ENCODE peak calls at places on chromosomes 4 and X, in six cellular contexts. H, S, Z, G, D and E are unnamed samples. For H3K4me1, the result is how much of the 10 kb centered on the place peaks cover.

GRCh38 chr4:97576955-97577354 is 566.3 kb downstream of the STPG2 start:
- DNase-seq in H (no peak), S (no peak), Z (no peak), G (no peak), D (no peak), E (no peak)

GRCh38 chrX:150842198-150842553 is 56.3 kb downstream of the CD99L2 start:
- DNase-seq in H (no peak), S (no peak), Z (no peak), G (no peak), D (no peak), E (no peak)

GRCh38 chr4:52199574-52200338 is 148.7 kb downstream of the SPATA18 start:
- DNase-seq in H (no peak), S (no peak), Z (peak), G (no peak), D (no peak), E (no peak)

GRCh38 chrX:119755981-119756533 is 2.3 kb upstream of the SOWAHD start:
- DNase-seq in H (peak), S (peak), Z (no peak), G (no peak), D (no peak), E (peak)

GRCh38 chr4:26073886-26074560 is 160.0 kb downstream of the SMIM20 start:
- DNase-seq in H (no peak), S (no peak), Z (no peak), G (no peak), D (no peak), E (no peak)

GRCh38 chr4:11768251-11768972 is 339.7 kb upstream of the HS3ST1 start:
- DNase-seq in H (no peak), S (no peak), Z (no peak), G (no peak), D (no peak), E (no peak)

GRCh38 chrX:45050558-45050957 is 150.1 kb downstream of the DIPK2B start:
- DNase-seq in H (no peak), S (no peak), Z (no peak), G (no peak), D (no peak), E (no peak)

GRCh38 chrX:63408050-63408449 is 56.9 kb upstream of the SPIN4 start:
- DNase-seq in H (no peak), S (no peak), Z (no peak), G (no peak), D (no peak), E (no peak)

GRCh38 chr4:38728651-38729141 is 54.1 kb downstream of the TLR10 start:
- DNase-seq in H (no peak), S (no peak), Z (peak), G (no peak), D (no peak), E (no peak)

GRCh38 chr4:143344011-143344410 is 7.3 kb downstream of the GAB1 start:
- DNase-seq in H (no peak), S (no peak), Z (peak), G (no peak), D (no peak), E (no peak)

GRCh38 chrX:46330981-46331380 is 214.2 kb downstream of the ZNF674 start:
- DNase-seq in H (no peak), S (no peak), Z (peak), G (no peak), D (no peak), E (no peak)

GRCh38 chr4:69503558-69503957 is 7.9 kb upstream of the UGT2B4 start:
- DNase-seq in H (no peak), S (no peak), Z (no peak), G (no peak), D (no peak), E (no peak)

GRCh38 chr4:112167790-112168189 is 22.5 kb downstream of the FAM241A start:
- DNase-seq in H (peak), S (no peak), Z (peak), G (no peak), D (no peak), E (peak)

GRCh38 chr4:86670739-86671138 is 76.6 kb downstream of the PTPN13 start:
- DNase-seq in H (no peak), S (no peak), Z (peak), G (no peak), D (no peak), E (no peak)

GRCh38 chr4:112431158-112431557 is 84.8 kb downstream of the NEUROG2 start:
- DNase-seq in H (no peak), S (no peak), Z (no peak), G (no peak), D (no peak), E (no peak)

GRCh38 chr4:29805245-29805644 is 914.9 kb upstream of the PCDH7 start:
- DNase-seq in H (no peak), S (no peak), Z (no peak), G (no peak), D (no peak), E (no peak)

GRCh38 chr4:183335369-183335940 is 13.2 kb upstream of the CLDN24 start:
- DNase-seq in H (no peak), S (no peak), Z (peak), G (no peak), D (no peak), E (no peak)

GRCh38 chrX:12956704-12957541 is 18.0 kb upstream of the TMSB4X start:
- DNase-seq in H (peak), S (peak), Z (peak), G (peak), D (no peak), E (peak)

GRCh38 chr4:47061435-47061834 is 30.1 kb downstream of the GABRB1 start:
- DNase-seq in H (no peak), S (no peak), Z (no peak), G (no peak), D (no peak), E (no peak)

GRCh38 chr4:113505057-113505456 is 256.5 kb downstream of the CAMK2D start:
- DNase-seq in H (no peak), S (no peak), Z (no peak), G (no peak), D (no peak), E (no peak)

GRCh38 chr4:165874799-165875371 is 1.8 kb downstream of the TLL1 start:
- DNase-seq in H (no peak), S (no peak), Z (peak), G (no peak), D (no peak), E (no peak)

GRCh38 chrX:24846551-24847170 is 152.9 kb downstream of the POLA1 start:
- DNase-seq in H (no peak), S (no peak), Z (no peak), G (no peak), D (peak), E (no peak)

GRCh38 chr4:151012836-151013235 is 2.2 kb downstream of the LRBA start:
- DNase-seq in H (no peak), S (no peak), Z (peak), G (no peak), D (no peak), E (no peak)

GRCh38 chr4:8747467-8747841 is 124.2 kb downstream of the HMX1 start:
- DNase-seq in H (no peak), S (no peak), Z (no peak), G (no peak), D (no peak), E (no peak)

GRCh38 chr4:2824329-2825183 is 19.1 kb upstream of the ADD1 start:
- DNase-seq in H (no peak), S (no peak), Z (no peak), G (no peak), D (peak), E (no peak)

GRCh38 chr4:128347175-128347868 is 59.7 kb upstream of the PGRMC2 start:
- DNase-seq in H (no peak), S (no peak), Z (no peak), G (no peak), D (no peak), E (no peak)

GRCh38 chrX:38112566-38112965 is 106.2 kb downstream of the SYTL5 start:
- DNase-seq in H (no peak), S (no peak), Z (no peak), G (no peak), D (no peak), E (no peak)

GRCh38 chr4:38768968-38769394 is 13.8 kb downstream of the TLR10 start:
- DNase-seq in H (no peak), S (no peak), Z (no peak), G (peak), D (no peak), E (no peak)

GRCh38 chr4:154807042-154807630 is 26.1 kb downstream of the RBM46 start:
- DNase-seq in H (no peak), S (no peak), Z (peak), G (peak), D (no peak), E (peak)

GRCh38 chrX:127943570-127943969 is 108.6 kb downstream of the ACTRT1 start:
- DNase-seq in H (no peak), S (no peak), Z (no peak), G (no peak), D (no peak), E (no peak)

GRCh38 chrX:53481816-53482485 is 47.8 kb upstream of the HSD17B10 start:
- DNase-seq in H (peak), S (peak), Z (peak), G (peak), D (peak), E (peak)

GRCh38 chrX:132022115-132022862 is 813 bp upstream of the STK26 start:
- DNase-seq in H (no peak), S (no peak), Z (peak), G (peak), D (no peak), E (peak)

GRCh38 chrX:119687661-119688413 is 5.1 kb downstream of the SEPTIN6 start:
- DNase-seq in H (no peak), S (no peak), Z (no peak), G (no peak), D (no peak), E (peak)

GRCh38 chr4:149708513-149709175 is 107.0 kb downstream of the IQCM start:
- DNase-seq in H (no peak), S (no peak), Z (peak), G (no peak), D (no peak), E (no peak)

GRCh38 chr4:87633239-87633638 is 16.8 kb upstream of the DMP1 start:
- DNase-seq in H (no peak), S (no peak), Z (no peak), G (no peak), D (no peak), E (no peak)

DNA sequence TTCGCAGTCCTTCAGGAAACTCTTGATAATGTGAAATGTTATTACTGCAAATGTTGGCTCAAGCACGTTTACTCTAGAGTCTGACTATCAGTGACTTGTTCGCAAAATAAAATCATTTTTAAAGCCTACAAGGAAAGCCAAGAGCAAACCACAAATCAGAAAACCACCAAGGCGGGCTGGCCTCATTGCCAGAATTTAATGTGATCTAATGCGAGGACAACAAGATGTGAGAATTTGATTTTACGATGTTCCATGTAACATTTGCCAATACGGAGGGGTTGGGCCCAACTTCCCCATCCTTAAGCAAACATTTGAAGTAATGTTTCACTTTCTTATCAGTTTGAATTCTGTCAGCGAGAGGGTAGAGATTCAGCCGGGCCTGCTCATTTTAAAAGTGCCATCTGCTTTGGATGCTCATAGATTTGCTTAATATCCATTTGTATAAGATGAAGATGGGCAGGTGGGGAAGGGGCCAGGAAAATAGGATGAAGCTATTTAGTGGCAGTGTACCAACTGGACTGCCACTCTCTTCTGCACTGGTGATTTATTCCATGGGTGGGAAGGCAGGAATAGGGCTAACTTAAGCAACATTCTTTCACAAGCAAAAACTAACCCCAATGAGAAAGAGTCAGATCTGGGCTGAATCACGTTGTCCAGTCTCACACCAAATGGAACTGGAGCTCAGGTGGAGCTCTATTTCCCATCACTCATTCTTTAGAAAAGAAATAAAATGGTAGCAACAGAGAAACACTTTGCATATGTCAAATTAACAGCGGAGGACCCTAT is 225.3 kb downstream of the ANAPC10 start:
- DNase-seq in H (no peak), S (no peak), Z (no peak), G (no peak), D (peak), E (no peak)
- H3K27ac ChIP-seq in H (no peak), S (no peak), Z (no peak), G (no peak), D (peak), E (no peak)

DNA sequence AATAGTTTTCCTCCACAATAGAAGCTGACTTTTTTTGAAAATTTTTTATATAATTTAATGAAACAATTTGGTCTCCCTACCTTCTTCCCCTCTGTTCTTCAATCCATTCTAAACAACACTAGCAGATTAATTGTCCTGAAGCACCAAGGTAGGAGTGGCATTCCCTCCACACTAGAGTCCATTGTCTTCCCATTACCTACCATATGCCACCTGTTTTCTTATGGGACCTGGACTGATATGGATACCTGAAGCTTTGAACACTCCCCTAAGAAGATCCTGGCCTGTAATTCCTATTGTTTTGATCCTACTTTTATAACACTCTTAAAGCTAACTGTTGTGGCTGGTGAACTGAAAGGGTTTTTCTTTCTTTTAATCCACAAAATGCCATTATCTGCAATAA is 92.0 kb downstream of the APBB2 start:
- DNase-seq in H (no peak), S (no peak), Z (no peak), G (no peak), D (no peak), E (no peak)
- H3K4me1 ChIP-seq in H (under half), S (under half), Z (under half), G (under half), D (half or more), E (under half)

DNA sequence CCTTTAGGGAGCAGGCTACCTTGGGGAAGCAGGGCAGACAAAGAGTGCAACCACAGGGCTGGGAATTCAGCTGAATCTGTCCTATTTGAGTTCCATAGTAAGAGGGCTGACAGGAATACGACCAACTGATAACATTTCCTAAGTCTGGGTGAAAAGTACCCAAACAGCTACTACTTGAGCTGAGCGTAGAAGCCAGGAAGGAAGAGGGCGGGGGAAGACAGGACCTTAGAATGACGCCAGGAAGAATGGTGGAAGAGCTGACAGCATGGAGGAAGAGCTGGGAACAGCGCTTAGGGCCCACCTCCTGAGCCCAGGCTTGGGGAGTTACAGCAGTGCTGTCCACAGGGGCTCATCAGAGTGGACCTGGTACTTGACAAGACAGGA is 14.4 kb downstream of the MECP2 start:
- DNase-seq in H (no peak), S (no peak), Z (no peak), G (no peak), D (no peak), E (no peak)
- H3K27ac ChIP-seq in H (peak), S (no peak), Z (no peak), G (no peak), D (no peak), E (peak)

DNA sequence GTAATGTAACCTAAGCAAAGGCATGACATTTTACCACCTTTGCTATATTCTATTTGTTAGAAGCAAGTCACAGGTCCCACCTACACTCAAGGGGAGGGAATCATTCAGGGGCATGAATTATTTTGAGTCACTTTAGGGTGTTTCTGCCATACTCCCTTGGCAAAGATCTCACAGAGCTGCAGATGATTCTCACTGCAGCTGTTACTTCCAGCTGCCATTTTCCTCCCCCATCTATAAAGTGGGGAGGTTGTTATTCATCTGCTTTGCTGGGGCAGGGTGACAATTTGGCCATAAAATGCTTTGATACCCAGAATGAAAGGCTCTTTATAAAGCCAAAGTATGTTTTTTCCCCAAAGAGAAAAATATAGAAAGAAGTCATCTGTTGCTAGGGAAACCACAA is 136.5 kb upstream of the SMIM31 start:
- DNase-seq in H (no peak), S (no peak), Z (no peak), G (no peak), D (no peak), E (no peak)
- H3K4me1 ChIP-seq in H (under half), S (under half), Z (under half), G (under half), D (under half), E (under half)

DNA sequence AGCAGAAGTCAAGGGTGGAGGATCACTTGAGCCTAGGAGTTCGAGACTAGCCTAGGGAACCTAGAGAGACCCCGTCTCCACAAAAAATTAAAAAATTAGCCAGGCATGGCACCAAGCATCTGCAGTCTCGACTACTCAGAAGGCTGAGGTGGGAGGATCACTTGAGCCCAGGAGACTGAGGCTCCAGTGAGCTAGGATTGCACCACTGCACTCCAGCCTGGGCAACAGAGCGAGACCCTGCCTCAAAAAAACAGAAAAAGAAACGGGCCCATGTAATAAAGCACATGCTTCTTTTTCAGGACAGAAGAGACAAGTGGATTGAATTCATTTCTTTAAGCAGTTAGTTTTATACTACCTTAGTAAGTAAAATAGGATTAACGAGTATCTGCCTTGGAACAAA is 42.0 kb downstream of the ELOVL6 start:
- DNase-seq in H (no peak), S (no peak), Z (no peak), G (no peak), D (no peak), E (no peak)
- H3K27ac ChIP-seq in H (no peak), S (no peak), Z (no peak), G (no peak), D (no peak), E (no peak)

DNA sequence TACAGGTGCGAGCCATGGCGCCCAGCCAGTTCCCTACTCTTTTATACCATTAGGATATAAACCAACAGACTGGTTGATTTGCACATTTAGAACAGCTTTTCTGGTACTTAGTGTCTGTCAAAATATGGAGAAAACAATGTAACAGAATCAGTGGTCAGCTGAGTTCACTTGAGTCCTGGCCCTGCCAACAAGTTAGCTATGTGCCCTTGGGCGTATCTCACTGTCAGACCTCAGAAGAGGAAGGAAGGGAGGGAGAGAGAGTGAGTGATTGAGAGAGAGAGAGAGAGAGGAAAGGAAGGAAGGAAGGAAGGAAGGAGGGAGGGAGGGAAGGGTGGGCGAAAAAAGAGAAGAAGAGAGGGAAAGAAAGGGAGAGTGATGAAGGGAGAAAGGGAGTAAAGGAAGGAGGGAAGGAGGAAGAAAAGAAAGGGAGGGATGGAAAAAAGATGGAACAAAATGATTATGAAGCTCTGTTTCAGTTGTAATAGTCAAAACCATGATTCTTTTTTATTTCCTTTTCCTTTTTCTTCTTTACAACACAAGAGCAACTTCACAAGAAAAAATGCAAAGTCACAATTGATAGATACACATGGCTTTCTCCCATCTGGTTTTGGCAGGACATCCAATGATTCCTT is 55.7 kb upstream of the PDGFRA start:
- DNase-seq in H (no peak), S (no peak), Z (no peak), G (no peak), D (no peak), E (no peak)
- H3K4me1 ChIP-seq in H (under half), S (under half), Z (under half), G (under half), D (under half), E (under half)

DNA sequence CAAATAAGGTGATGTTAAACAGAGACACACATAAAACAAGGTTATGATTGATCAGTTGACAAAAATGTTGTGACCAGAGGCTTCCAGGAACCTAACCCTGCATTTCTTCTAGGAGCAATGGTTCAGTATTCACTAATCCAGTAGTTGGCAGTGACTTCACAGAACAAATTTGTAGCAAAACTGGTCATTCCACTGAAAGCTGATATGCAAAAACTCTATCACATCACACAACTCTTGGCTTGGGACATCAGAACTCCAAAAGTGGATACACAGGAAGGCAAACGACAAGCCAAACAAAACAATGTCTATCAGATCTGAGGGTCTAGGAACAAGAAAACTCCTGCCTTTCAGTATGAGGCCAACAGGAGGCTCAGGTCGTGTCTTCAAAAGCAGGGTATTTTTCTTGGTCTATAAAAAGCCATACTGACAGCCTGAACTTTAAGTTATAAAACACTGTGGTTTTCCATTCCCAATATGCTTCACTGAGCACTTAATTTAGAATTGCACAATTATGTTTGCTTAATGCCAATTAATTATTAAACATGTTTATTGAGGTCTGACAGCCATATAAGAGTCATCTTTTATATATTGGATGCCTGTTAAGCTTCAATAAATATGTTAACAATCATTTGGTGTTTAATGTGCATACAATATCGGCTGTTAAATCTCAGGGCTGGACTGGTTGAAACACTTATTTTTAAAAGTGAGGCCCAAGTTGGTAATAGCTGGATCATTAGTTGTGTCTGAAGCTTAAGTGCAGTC is 45.6 kb downstream of the SOD3 start:
- DNase-seq in H (no peak), S (no peak), Z (no peak), G (no peak), D (no peak), E (no peak)
- H3K27ac ChIP-seq in H (no peak), S (no peak), Z (no peak), G (no peak), D (peak), E (no peak)